ENCODE peak calls at places on chromosomes 13 and 19, in six cellular contexts. E, T, D, C, F and M are unnamed samples.

GRCh38 chr13:28636078-28636477 is 22.9 kb upstream of the POMP start:
- DNase-seq in E (no peak), T (peak; percentile 84), D (peak; percentile 91), C (no peak), F (no peak), M (no peak)

GRCh38 chr19:33998739-33999345 is 173.5 kb upstream of the LSM14A start:
- DNase-seq in E (no peak), T (no peak), D (peak; percentile 4), C (peak; percentile 20), F (peak; percentile 47), M (no peak)

GRCh38 chr13:108700421-108701170 is 71.2 kb downstream of the MYO16 start:
- DNase-seq in E (no peak), T (peak; percentile 71), D (no peak), C (peak; percentile 31), F (peak; percentile 75), M (no peak)

GRCh38 chr13:93248627-93249047 is 22.0 kb downstream of the GPC6 start:
- DNase-seq in E (no peak), T (peak; percentile 35), D (no peak), C (no peak), F (peak; percentile 78), M (no peak)

GRCh38 chr19:29858621-29859020 is 46.8 kb downstream of the CCNE1 start:
- DNase-seq in E (peak; percentile 33), T (no peak), D (no peak), C (no peak), F (no peak), M (no peak)

GRCh38 chr19:16340654-16341053 is 16.0 kb downstream of the KLF2 start:
- DNase-seq in E (no peak), T (no peak), D (no peak), C (no peak), F (no peak), M (no peak)

GRCh38 chr13:89982406-89983085 is 1364.9 kb upstream of the MIR17HG start:
- DNase-seq in E (no peak), T (no peak), D (peak; percentile 40), C (no peak), F (no peak), M (no peak)

GRCh38 chr13:49897713-49898112 is 38.4 kb downstream of the SPRYD7 start:
- DNase-seq in E (no peak), T (no peak), D (no peak), C (no peak), F (no peak), M (no peak)

GRCh38 chr13:73200432-73200831 is 141.6 kb downstream of the KLF5 start:
- DNase-seq in E (no peak), T (peak; percentile 49), D (peak; percentile 34), C (no peak), F (no peak), M (no peak)

GRCh38 chr13:36436811-36437210 is 4.5 kb downstream of the CCNA1 start:
- DNase-seq in E (no peak), T (no peak), D (no peak), C (no peak), F (no peak), M (no peak)

GRCh38 chr19:40147693-40148347 is 43.4 kb upstream of the MAP3K10 start:
- DNase-seq in E (no peak), T (peak; percentile 77), D (peak; percentile 71), C (peak; percentile 63), F (peak; percentile 50), M (no peak)

GRCh38 chr19:14577885-14578427 is 4.9 kb upstream of the CLEC17A start:
- DNase-seq in E (no peak), T (no peak), D (no peak), C (no peak), F (peak; percentile 17), M (no peak)

GRCh38 chr13:99159331-99160061 is 41.2 kb upstream of the UBAC2 start:
- DNase-seq in E (no peak), T (no peak), D (no peak), C (no peak), F (no peak), M (no peak)

GRCh38 chr13:110471833-110472162 is 89.7 kb downstream of the RAB20 start:
- DNase-seq in E (peak; percentile 70), T (peak; percentile 37), D (no peak), C (no peak), F (no peak), M (no peak)

GRCh38 chr13:107650081-107650701 is 565.1 kb downstream of the LIG4 start:
- DNase-seq in E (peak; percentile 55), T (peak; percentile 62), D (peak; percentile 18), C (peak; percentile 3), F (peak; percentile 61), M (no peak)

GRCh38 chr13:108987488-108987887 is 358.1 kb downstream of the MYO16 start:
- DNase-seq in E (no peak), T (peak; percentile 62), D (peak; percentile 93), C (no peak), F (no peak), M (no peak)

GRCh38 chr19:17703823-17704463 is 15.3 kb upstream of the MAP1S start:
- DNase-seq in E (no peak), T (peak; percentile 31), D (peak; percentile 35), C (no peak), F (peak; percentile 52), M (no peak)

GRCh38 chr13:49308104-49308875 is 60.6 kb downstream of the CDADC1 start:
- DNase-seq in E (peak; percentile 91), T (peak; percentile 66), D (peak; percentile 73), C (no peak), F (no peak), M (no peak)

GRCh38 chr13:47794963-47795362 is 206.1 kb downstream of the SUCLA2 start:
- DNase-seq in E (no peak), T (peak; percentile 2), D (peak; percentile 6), C (peak; percentile 27), F (peak; percentile 29), M (no peak)

GRCh38 chr13:23715762-23716235 is 145.6 kb downstream of the TNFRSF19 start:
- DNase-seq in E (no peak), T (no peak), D (no peak), C (no peak), F (peak; percentile 78), M (no peak)
- TF ChIP-seq CTCF in E (no peak), T (peak; percentile 25), D (peak; percentile 43), C (no peak), F (peak; percentile 77), M (peak; percentile 58)

GRCh38 chr13:60369242-60369641 is 27.8 kb upstream of the TDRD3 start:
- DNase-seq in E (no peak), T (peak; percentile 2), D (no peak), C (no peak), F (peak; percentile 10), M (no peak)
- TF ChIP-seq CTCF in E (peak; percentile 32), T (peak; percentile 23), D (peak; percentile 38), C (no peak), F (peak; percentile 20), M (peak; percentile 37)

GRCh38 chr13:25262261-25262660 is 25.0 kb downstream of the MTMR6 start:
- DNase-seq in E (no peak), T (no peak), D (no peak), C (no peak), F (no peak), M (no peak)

GRCh38 chr13:25268561-25268960 is 18.7 kb downstream of the MTMR6 start:
- DNase-seq in E (no peak), T (no peak), D (no peak), C (no peak), F (no peak), M (no peak)

GRCh38 chr13:25267715-25268114 is 19.6 kb downstream of the MTMR6 start:
- DNase-seq in E (no peak), T (peak; percentile 26), D (peak; percentile 12), C (no peak), F (peak; percentile 18), M (no peak)
- TF ChIP-seq CTCF in E (no peak), T (peak; percentile 35), D (peak; percentile 39), C (no peak), F (peak; percentile 33), M (peak; percentile 20)

GRCh38 chr13:101757446-101758039 is 305.1 kb downstream of the ITGBL1 start:
- DNase-seq in E (no peak), T (peak; percentile 50), D (peak; percentile 61), C (peak; percentile 74), F (peak; percentile 70), M (peak; percentile 22)
- TF ChIP-seq CTCF in E (peak; percentile 24), T (peak; percentile 73), D (peak; percentile 79), C (peak; percentile 67), F (peak; percentile 68), M (peak; percentile 70)

GRCh38 chr13:86710013-86710412 is 910.8 kb upstream of the SLITRK6 start:
- DNase-seq in E (no peak), T (no peak), D (no peak), C (no peak), F (no peak), M (no peak)

GRCh38 chr13:86714495-86714894 is 915.3 kb upstream of the SLITRK6 start:
- DNase-seq in E (no peak), T (no peak), D (no peak), C (no peak), F (no peak), M (no peak)
- TF ChIP-seq CTCF in E (no peak), T (no peak), D (no peak), C (no peak), F (no peak), M (no peak)